ENCODE peak calls at places on chromosomes 16 and 17, in six cellular contexts. T is effector memory CD4-positive, alpha-beta T cell; D is gastrocnemius medialis; B is cardiac muscle cell; I is endodermal cell; E is fibroblast of lung. P is an unnamed sample.

GRCh38 chr16:84598391-84598750 is 19.5 kb downstream of the COTL1 start:
- DNase-seq in T (no peak), D (no peak), B (no peak), I (no peak), E (no peak), P (no peak)

GRCh38 chr16:20073203-20074088 is at the start of gene GPR139:
- DNase-seq in T (no peak), D (no peak), B (peak; percentile 2), I (peak; percentile 84), E (no peak), P (no peak)

GRCh38 chr16:57540387-57540786 is 2.1 kb upstream of the ADGRG5 start:
- DNase-seq in T (no peak), D (no peak), B (no peak), I (peak; percentile 42), E (no peak), P (no peak)

GRCh38 chr17:42562845-42563509 is 1.0 kb downstream of the COASY start:
- DNase-seq in T (no peak), D (no peak), B (no peak), I (no peak), E (no peak), P (no peak)

GRCh38 chr17:78844301-78845005 is 3.8 kb upstream of the USP36 start:
- DNase-seq in T (no peak), D (no peak), B (no peak), I (no peak), E (peak; percentile 34), P (peak; percentile 32)

GRCh38 chr16:52191533-52192134 is 355.3 kb downstream of the TOX3 start:
- DNase-seq in T (no peak), D (peak; percentile 14), B (peak; percentile 71), I (peak; percentile 87), E (peak; percentile 39), P (no peak)

GRCh38 chr16:84391151-84391873 is 23.0 kb downstream of the ATP2C2 start:
- DNase-seq in T (no peak), D (no peak), B (no peak), I (no peak), E (peak; percentile 34), P (no peak)

GRCh38 chr16:647173-647902 is 1.8 kb upstream of the WDR90 start:
- DNase-seq in T (no peak), D (peak; percentile 55), B (no peak), I (no peak), E (no peak), P (no peak)

GRCh38 chr17:2400877-2401425 is at the start of gene MNT:
- DNase-seq in T (peak; percentile 92), D (peak; percentile 95), B (peak; percentile 96), I (peak; percentile 99), E (peak; percentile 93), P (peak; percentile 93)

GRCh38 chr16:1291576-1291974 is 17.9 kb upstream of the UBE2I start:
- DNase-seq in T (no peak), D (no peak), B (no peak), I (no peak), E (no peak), P (no peak)

GRCh38 chr16:83928341-83929055 is 24.5 kb upstream of the OSGIN1 start:
- DNase-seq in T (no peak), D (no peak), B (no peak), I (peak; percentile 39), E (peak; percentile 72), P (peak; percentile 57)

GRCh38 chr16:49407873-49408565 is 34.4 kb downstream of the C16orf78 start:
- DNase-seq in T (peak; percentile 31), D (peak; percentile 73), B (peak; percentile 91), I (peak; percentile 96), E (peak; percentile 59), P (peak; percentile 30)

GRCh38 chr17:6938637-6939036 is 57.2 kb upstream of the ALOX12 start:
- DNase-seq in T (no peak), D (no peak), B (peak; percentile 27), I (no peak), E (no peak), P (no peak)

GRCh38 chr16:29306953-29307597 is 99.4 kb downstream of the NPIPB11 start:
- DNase-seq in T (no peak), D (no peak), B (no peak), I (no peak), E (peak; percentile 53), P (peak; percentile 39)

GRCh38 chr17:64447526-64447925 is 1.4 kb upstream of the MILR1 start:
- DNase-seq in T (no peak), D (no peak), B (no peak), I (no peak), E (no peak), P (no peak)

GRCh38 chr17:64448665-64449512 is at the start of gene MILR1:
- DNase-seq in T (no peak), D (no peak), B (no peak), I (no peak), E (peak; percentile 95), P (peak; percentile 42)

GRCh38 chr17:64449545-64449944 is 630 bp downstream of the MILR1 start:
- DNase-seq in T (no peak), D (no peak), B (no peak), I (no peak), E (no peak), P (no peak)
- H3K4me1 ChIP-seq in T (no peaks in the 10 kb centered on the region), D (no peaks in the 10 kb centered on the region), B (no peaks in the 10 kb centered on the region), I (no peaks in the 10 kb centered on the region), E (peaks cover 10% of the 10 kb centered on the region), P (no peaks in the 10 kb centered on the region)

GRCh38 chr17:11852911-11853310 is 144.4 kb downstream of the ZNF18 start:
- DNase-seq in T (no peak), D (no peak), B (no peak), I (no peak), E (peak; percentile 3), P (no peak)
- H3K27ac ChIP-seq in T (no peak overlapping the region), D (peak overlapping the region; percentile 46), B (no peak overlapping the region), I (no peak overlapping the region), E (no peak overlapping the region), P (no peak overlapping the region)

GRCh38 chr17:81465912-81466311 is 46.7 kb downstream of the ACTG1 start:
- DNase-seq in T (no peak), D (no peak), B (no peak), I (no peak), E (no peak), P (no peak)

GRCh38 chr17:81461607-81462500 is 50.7 kb downstream of the ACTG1 start:
- DNase-seq in T (no peak), D (no peak), B (no peak), I (no peak), E (no peak), P (no peak)

GRCh38 chr17:81462506-81463125 is 50.0 kb downstream of the ACTG1 start:
- DNase-seq in T (no peak), D (no peak), B (no peak), I (no peak), E (no peak), P (no peak)

GRCh38 chr17:81464586-81464985 is 48.0 kb downstream of the ACTG1 start:
- DNase-seq in T (no peak), D (no peak), B (no peak), I (no peak), E (no peak), P (no peak)

GRCh38 chr17:81463506-81463905 is 49.1 kb downstream of the ACTG1 start:
- DNase-seq in T (no peak), D (no peak), B (no peak), I (no peak), E (no peak), P (no peak)
- H3K4me1 ChIP-seq in T (no peaks in the 10 kb centered on the region), D (no peaks in the 10 kb centered on the region), B (no peaks in the 10 kb centered on the region), I (no peaks in the 10 kb centered on the region), E (no peaks in the 10 kb centered on the region), P (no peaks in the 10 kb centered on the region)

DNA sequence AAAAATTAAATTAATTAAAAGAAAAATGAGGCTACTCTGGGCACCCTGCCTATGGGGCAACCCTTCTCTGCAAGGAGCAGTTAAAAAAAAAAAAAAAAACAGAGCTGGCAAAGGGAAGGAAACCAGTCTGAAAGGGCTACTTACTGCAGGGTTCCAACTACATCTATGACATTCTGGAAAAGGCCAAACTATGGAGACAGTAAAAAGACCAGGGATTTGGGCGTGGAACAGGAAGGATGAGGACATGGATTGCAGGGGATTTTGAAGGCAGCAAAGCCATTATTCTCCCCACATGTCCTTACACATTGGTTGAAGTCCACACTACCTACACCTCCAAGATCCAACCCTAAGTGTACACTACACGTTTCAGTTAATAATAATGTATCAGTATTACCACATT is 4.6 kb downstream of the RPH3AL start:
- DNase-seq in T (no peak), D (no peak), B (no peak), I (no peak), E (no peak), P (no peak)
- H3K27ac ChIP-seq in T (no peak overlapping the region), D (peak overlapping the region; percentile 78), B (no peak overlapping the region), I (no peak overlapping the region), E (no peak overlapping the region), P (no peak overlapping the region)

DNA sequence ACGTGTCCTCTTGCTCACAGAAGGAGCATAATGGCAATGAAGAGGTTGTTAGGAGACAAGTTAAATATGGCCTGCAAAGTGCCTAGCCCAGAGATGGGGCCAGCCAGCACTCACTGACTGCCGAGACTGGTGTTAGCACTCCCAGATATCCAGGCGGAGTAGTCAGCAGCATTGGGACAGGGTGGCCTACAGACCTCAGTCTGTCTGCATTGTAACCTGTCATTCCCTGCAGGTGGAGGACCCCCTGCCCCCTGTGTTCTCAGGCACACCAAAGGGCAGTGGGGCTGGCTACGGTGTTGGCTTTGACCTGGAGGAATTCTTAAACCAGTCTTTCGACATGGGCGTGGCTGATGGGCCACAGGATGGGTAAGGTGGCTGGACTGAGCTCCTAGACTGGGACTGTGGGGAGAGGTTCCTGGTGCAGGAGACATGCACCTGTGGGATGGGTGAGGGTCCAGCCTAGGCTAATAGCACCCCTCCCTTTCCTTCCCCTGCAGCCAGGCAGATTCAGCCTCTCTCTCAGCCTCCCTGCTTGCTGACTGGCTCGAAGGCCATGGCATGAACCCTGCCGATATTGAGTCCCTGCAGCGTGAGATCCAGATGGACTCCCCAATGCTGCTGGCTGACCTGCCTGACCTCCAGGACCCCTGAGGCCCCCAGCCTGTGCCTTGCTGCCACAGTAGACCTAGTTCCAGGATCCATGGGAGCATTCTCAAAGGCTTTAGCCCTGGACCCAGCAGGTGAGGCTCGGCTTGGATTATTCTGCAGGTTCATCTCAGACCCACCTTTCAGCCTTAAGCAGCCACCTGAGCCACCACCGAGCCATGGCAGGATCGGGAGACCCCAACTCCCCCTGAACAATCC is 4.2 kb downstream of the MFAP4 start:
- DNase-seq in T (no peak), D (no peak), B (no peak), I (no peak), E (no peak), P (no peak)
- H3K4me1 ChIP-seq in T (peaks cover 5% of the 10 kb centered on the region), D (peaks cover 45% of the 10 kb centered on the region), B (peaks cover 13% of the 10 kb centered on the region), I (peaks cover 13% of the 10 kb centered on the region), E (peaks cover 47% of the 10 kb centered on the region), P (peaks cover 5% of the 10 kb centered on the region)

GRCh38 chr16:65855171-65856145 is 511.0 kb upstream of the CDH5 start:
- DNase-seq in T (no peak), D (no peak), B (no peak), I (no peak), E (no peak), P (no peak)
- H3K27ac ChIP-seq in T (no peak overlapping the region), D (no peak overlapping the region), B (no peak overlapping the region), I (no peak overlapping the region), E (no peak overlapping the region), P (no peak overlapping the region)